ENCODE peak calls at places on chromosomes 6 and 20, in eight cellular contexts. P is SJSA1, Z is left ventricle myocardium inferior, M is AG10803, X is choroid plexus epithelial cell, A is thyroid gland, R is prostate gland, H is cardiac fibroblast. L is an unnamed sample.

GRCh38 chr6:10736721-10737120 is 10.9 kb upstream of the TMEM14B start:
- DNase-seq in P (no peak), Z (no peak), M (no peak), X (no peak), A (no peak), R (no peak), H (no peak), L (no peak)

GRCh38 chr6:153084393-153084792 is 46.7 kb downstream of the RGS17 start:
- DNase-seq in P (no peak), Z (no peak), M (peak), X (peak), A (no peak), R (no peak), H (peak), L (no peak)

GRCh38 chr20:43945391-43946205 is 30.9 kb downstream of the TOX2 start:
- DNase-seq in P (no peak), Z (no peak), M (no peak), X (no peak), A (no peak), R (no peak), H (no peak), L (no peak)

GRCh38 chr6:78436335-78436734 is 431.0 kb upstream of the IRAK1BP1 start:
- DNase-seq in P (no peak), Z (no peak), M (peak), X (peak), A (no peak), R (no peak), H (peak), L (no peak)

GRCh38 chr6:170076466-170077165 is 214.3 kb downstream of the DLL1 start:
- DNase-seq in P (no peak), Z (no peak), M (no peak), X (no peak), A (no peak), R (no peak), H (no peak), L (peak)

GRCh38 chr6:155185544-155185943 is 78.3 kb upstream of the CLDN20 start:
- DNase-seq in P (peak), Z (no peak), M (peak), X (peak), A (peak), R (no peak), H (peak), L (no peak)

GRCh38 chr6:90000864-90001731 is 106.8 kb downstream of the GJA10 start:
- DNase-seq in P (no peak), Z (no peak), M (peak), X (no peak), A (no peak), R (no peak), H (peak), L (no peak)

GRCh38 chr6:28537509-28538140 is 11.9 kb downstream of the GPX5 start:
- DNase-seq in P (no peak), Z (no peak), M (no peak), X (peak), A (no peak), R (no peak), H (peak), L (no peak)

GRCh38 chr6:142334294-142334693 is 32.5 kb downstream of the ADGRG6 start:
- DNase-seq in P (no peak), Z (no peak), M (no peak), X (no peak), A (no peak), R (no peak), H (no peak), L (no peak)

GRCh38 chr6:130810307-130811030 is 16.7 kb upstream of the SMLR1 start:
- DNase-seq in P (no peak), Z (no peak), M (peak), X (no peak), A (no peak), R (no peak), H (no peak), L (no peak)

GRCh38 chr6:157056275-157056674 is 267.0 kb downstream of the TMEM242 start:
- DNase-seq in P (no peak), Z (no peak), M (no peak), X (no peak), A (no peak), R (no peak), H (no peak), L (no peak)

GRCh38 chr6:22788038-22788437 is 218.7 kb downstream of the HDGFL1 start:
- DNase-seq in P (no peak), Z (no peak), M (no peak), X (no peak), A (no peak), R (no peak), H (no peak), L (no peak)
- H3K4me3 ChIP-seq in P (no peak), Z (no peak), M (no peak), X (no peak), A (no peak), R (no peak), H (no peak), L (no peak)

DNA sequence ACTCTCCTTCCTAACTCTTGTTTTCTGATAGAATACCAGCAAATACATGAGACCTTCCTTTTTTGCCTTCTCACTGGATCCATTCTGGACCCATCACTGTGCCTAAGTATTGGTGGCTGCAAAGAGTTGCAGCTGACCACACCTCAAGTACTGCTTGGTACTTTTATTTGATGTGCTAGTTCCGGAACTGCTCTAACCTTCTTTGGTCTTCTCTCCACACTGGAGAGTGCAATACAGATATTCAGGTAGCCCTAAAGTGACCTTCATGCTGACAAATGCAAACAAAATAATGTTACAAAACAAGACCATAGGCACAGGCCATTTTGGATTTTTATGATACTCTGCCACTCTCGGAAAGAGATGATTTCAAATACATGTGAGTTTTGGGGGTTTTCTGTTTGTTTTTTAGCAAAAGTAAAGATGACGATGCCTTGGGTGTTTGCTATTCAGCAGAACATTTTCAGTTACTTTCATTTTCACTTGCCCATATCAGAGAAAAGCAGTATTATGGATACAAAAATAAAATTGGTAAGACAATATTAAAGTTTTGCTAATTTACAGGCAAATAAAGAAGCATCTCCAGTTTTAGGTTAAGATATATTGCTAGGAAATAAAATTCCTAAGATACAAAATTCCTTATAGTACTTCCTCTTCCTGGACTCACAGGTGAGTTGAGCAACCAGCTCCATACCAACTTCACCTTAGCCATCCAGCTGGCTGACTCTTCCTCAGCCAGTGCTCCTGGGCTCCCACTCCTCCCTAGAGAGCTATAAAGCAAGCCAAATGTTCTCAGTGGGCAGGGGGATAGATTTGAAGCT is 42.0 kb downstream of the PTPRK start:
- DNase-seq in P (no peak), Z (no peak), M (no peak), X (no peak), A (no peak), R (no peak), H (no peak), L (no peak)
- H3K4me3 ChIP-seq in P (no peak), Z (peak), M (peak), X (no peak), A (no peak), R (no peak), H (no peak), L (peak)

GRCh38 chr20:1185316-1185741 is 548 bp upstream of the TMEM74B start:
- DNase-seq in P (no peak), Z (no peak), M (no peak), X (no peak), A (no peak), R (no peak), H (no peak), L (no peak)

GRCh38 chr20:1184638-1185315 is at the start of gene TMEM74B:
- DNase-seq in P (no peak), Z (no peak), M (no peak), X (no peak), A (no peak), R (no peak), H (no peak), L (no peak)

GRCh38 chr20:1183153-1183552 is 1.6 kb downstream of the TMEM74B start:
- DNase-seq in P (no peak), Z (no peak), M (no peak), X (no peak), A (no peak), R (no peak), H (no peak), L (no peak)

GRCh38 chr20:1185781-1186334 is 1.1 kb upstream of the TMEM74B start:
- DNase-seq in P (peak), Z (peak), M (peak), X (peak), A (peak), R (peak), H (peak), L (no peak)

DNA sequence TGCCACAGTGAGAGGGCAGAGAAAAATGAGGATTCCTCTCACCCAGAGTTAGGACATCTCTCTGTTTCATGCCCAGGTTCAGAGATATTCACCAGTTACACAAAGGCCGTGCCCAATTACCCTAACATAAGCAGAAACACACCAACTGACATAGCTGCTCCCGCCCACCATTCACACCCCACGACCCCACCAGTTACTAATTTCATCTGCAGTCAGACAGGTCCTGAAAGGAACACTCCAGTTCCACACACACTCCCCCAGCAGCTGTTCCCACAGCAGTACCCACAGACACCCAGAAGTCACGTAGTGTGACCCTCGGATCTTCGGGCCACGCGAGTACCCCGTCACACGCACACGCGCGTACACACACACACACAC is 532 bp downstream of the TMEM74B start:
- DNase-seq in P (no peak), Z (no peak), M (no peak), X (no peak), A (no peak), R (no peak), H (no peak), L (no peak)
- H3K4me3 ChIP-seq in P (no peak), Z (peak), M (no peak), X (no peak), A (no peak), R (no peak), H (no peak), L (peak)

DNA sequence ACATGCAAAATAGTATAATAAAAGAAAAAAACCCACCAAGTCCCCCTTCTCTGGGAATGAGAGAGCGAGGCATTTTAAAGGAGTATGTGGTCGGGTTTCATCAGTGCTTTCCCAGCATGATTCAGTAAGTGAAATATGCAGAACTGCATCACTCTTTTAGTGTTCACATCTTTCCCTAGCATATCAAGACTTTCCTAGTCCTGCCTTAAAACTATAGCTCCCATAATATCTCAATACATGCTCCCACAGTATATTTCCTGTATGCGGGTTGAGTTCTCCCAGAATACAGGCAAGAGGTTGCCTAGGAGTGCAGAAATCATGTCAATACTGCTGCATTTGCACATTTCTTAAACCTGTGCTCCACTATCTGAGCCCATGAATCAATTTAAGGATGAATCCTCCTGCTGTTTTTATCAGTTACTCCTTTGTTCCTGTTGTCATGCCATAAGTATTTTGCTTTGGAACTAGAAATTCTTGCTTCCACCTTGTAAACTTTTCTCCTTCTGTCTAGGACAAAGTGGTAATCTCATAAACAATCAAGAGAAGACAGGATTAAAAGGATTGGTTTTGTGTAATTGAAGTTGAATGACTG is 386.7 kb upstream of the SLC35B3 start:
- DNase-seq in P (no peak), Z (no peak), M (no peak), X (no peak), A (no peak), R (no peak), H (peak), L (no peak)
- H3K4me3 ChIP-seq in P (no peak), Z (no peak), M (no peak), X (no peak), A (no peak), R (no peak), H (no peak), L (no peak)

GRCh38 chr6:51411726-51412125 is 593.1 kb downstream of the TFAP2B start:
- DNase-seq in P (no peak), Z (no peak), M (no peak), X (no peak), A (no peak), R (no peak), H (no peak), L (no peak)

GRCh38 chr6:51410453-51410852 is 591.8 kb downstream of the TFAP2B start:
- DNase-seq in P (no peak), Z (no peak), M (no peak), X (no peak), A (no peak), R (no peak), H (no peak), L (no peak)

GRCh38 chr6:51415501-51415900 is 596.8 kb downstream of the TFAP2B start:
- DNase-seq in P (no peak), Z (no peak), M (no peak), X (no peak), A (no peak), R (no peak), H (no peak), L (no peak)

DNA sequence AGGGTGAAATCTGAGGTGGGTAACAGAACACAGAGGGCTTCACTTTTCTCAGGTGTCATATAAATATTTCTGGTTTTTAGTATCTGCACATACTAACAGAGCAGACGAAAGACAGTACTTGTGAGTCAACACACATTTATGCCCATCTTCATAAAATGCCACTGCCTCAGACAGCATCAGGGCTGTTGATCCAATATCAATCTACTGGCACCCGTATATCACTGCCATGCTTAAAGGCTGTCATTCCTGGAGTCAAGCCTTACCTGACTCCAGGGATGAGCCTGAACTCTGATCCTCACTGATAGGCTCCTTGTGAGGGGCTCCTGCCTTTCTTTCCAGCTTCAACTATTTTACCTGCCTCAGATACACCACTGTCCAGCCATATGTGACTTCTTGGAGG is 595.7 kb downstream of the TFAP2B start:
- DNase-seq in P (no peak), Z (no peak), M (no peak), X (no peak), A (no peak), R (no peak), H (no peak), L (no peak)
- H3K4me3 ChIP-seq in P (no peak), Z (no peak), M (no peak), X (no peak), A (no peak), R (no peak), H (no peak), L (no peak)

GRCh38 chr6:7139835-7140470 is 32.2 kb downstream of the RREB1 start:
- DNase-seq in P (no peak), Z (no peak), M (no peak), X (no peak), A (no peak), R (no peak), H (no peak), L (no peak)
- H3K4me3 ChIP-seq in P (no peak), Z (peak), M (no peak), X (no peak), A (no peak), R (no peak), H (no peak), L (peak)

DNA sequence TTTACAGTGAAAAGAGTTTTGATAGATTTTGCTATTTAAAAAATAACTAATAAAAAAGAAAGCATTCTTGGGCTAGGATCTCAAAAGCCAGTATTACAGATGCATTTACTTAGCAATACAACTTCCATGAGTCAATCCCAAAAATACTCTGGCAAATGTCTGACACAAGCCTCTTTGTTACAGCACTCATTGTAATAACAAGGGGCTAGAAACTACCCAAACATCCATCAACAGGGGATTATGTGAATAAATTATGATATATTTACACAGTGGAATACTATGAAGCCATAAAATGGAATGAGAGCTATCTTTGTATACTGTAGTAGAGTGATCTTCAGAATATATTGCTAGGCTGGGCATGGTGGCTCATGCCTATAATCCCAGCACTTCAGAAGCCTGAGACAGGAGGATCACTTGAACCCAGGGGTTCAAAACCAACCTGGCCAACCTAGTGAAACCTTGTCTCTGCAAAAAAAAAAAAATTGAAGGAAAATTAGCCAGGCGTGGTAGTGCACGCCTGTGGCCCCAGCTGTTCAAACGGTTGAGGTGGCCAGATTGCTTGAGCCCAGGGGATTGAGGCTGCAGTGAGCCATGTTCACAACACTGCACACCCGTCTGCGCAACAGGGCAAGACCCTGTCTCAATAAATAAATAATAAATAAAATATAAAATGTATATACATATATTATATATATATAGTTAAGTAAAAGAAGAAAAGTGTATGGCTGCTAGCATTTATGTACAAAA is 34.7 kb upstream of the TOP1 start:
- DNase-seq in P (no peak), Z (no peak), M (peak), X (no peak), A (no peak), R (no peak), H (peak), L (no peak)
- H3K4me3 ChIP-seq in P (no peak), Z (no peak), M (no peak), X (no peak), A (no peak), R (no peak), H (no peak), L (no peak)

GRCh38 chr20:38963745-38964144 is 1.6 kb downstream of the DHX35 start:
- DNase-seq in P (no peak), Z (no peak), M (no peak), X (no peak), A (no peak), R (no peak), H (no peak), L (no peak)

GRCh38 chr20:38965264-38965663 is 3.1 kb downstream of the DHX35 start:
- DNase-seq in P (no peak), Z (no peak), M (no peak), X (no peak), A (no peak), R (no peak), H (no peak), L (no peak)

GRCh38 chr20:38970302-38970701 is 8.2 kb downstream of the DHX35 start:
- DNase-seq in P (peak), Z (no peak), M (peak), X (peak), A (no peak), R (no peak), H (peak), L (no peak)

GRCh38 chr20:38969708-38970107 is 7.6 kb downstream of the DHX35 start:
- DNase-seq in P (no peak), Z (no peak), M (no peak), X (no peak), A (no peak), R (no peak), H (peak), L (no peak)

DNA sequence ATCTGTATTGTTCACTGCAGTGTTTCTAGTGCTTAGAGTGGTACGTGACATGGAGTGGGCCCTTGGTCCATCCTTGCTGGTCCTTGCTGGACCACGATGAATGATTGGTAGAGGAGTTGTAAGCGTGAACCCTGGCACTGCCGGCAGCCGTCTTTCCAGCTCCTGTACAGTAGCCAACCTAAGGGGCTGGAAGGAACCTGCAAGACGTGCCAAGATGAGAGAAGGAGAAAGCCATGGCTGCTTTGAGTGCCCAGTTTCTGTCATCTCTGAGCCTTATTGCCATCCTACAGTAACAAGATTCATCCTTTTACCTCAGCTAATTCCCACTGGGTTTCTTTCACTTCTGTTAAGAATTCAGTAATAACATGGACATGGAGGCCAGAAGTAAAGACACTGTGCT is 5.9 kb downstream of the DHX35 start:
- DNase-seq in P (no peak), Z (no peak), M (no peak), X (no peak), A (no peak), R (no peak), H (no peak), L (no peak)
- H3K4me3 ChIP-seq in P (no peak), Z (no peak), M (no peak), X (no peak), A (no peak), R (no peak), H (no peak), L (no peak)